ENCODE peak calls at places on chromosome 18, in nine cellular contexts. Q, T, R, L, Y, F, K, U and X are unnamed samples.

GRCh38 chr18:37674570-37674969 is 109.0 kb upstream of the CELF4 start:
- DNase-seq in R (no peak), L (no peak), T (no peak), Y (no peak), Q (no peak), U (peak), K (no peak), F (no peak), X (no peak)

GRCh38 chr18:47912343-47912742 is 18.1 kb downstream of the SMAD2 start:
- DNase-seq in U (peak), K (no peak), Y (no peak), F (no peak), R (peak), L (peak), T (no peak), Q (no peak), X (no peak)

GRCh38 chr18:29883114-29883513 is 1159.4 kb downstream of the DSC3 start:
- DNase-seq in L (no peak), Y (no peak), F (no peak), U (no peak), T (no peak), K (no peak), R (no peak), Q (no peak), X (no peak)

GRCh38 chr18:6504605-6505510 is 90.1 kb upstream of the L3MBTL4 start:
- DNase-seq in U (no peak), K (no peak), Y (no peak), R (no peak), F (no peak), T (no peak), Q (no peak), L (no peak), X (no peak)

GRCh38 chr18:58385472-58385871 is 243.4 kb downstream of the ALPK2 start:
- DNase-seq in Q (no peak), R (no peak), U (no peak), F (no peak), T (no peak), L (peak), Y (no peak), K (no peak), X (no peak)

GRCh38 chr18:63119647-63120046 is 199.9 kb downstream of the BCL2 start:
- DNase-seq in T (peak), Q (peak), Y (no peak), R (peak), U (peak), K (peak), L (peak), F (no peak), X (no peak)

GRCh38 chr18:58235001-58235436 is 191.0 kb downstream of the NEDD4L start:
- DNase-seq in K (no peak), Y (no peak), T (no peak), R (no peak), L (peak), F (no peak), U (no peak), Q (no peak), X (no peak)

GRCh38 chr18:26721876-26722581 is 143.5 kb downstream of the AQP4 start:
- DNase-seq in U (no peak), F (no peak), Q (no peak), T (no peak), R (no peak), L (no peak), Y (no peak), K (no peak), X (no peak)

GRCh38 chr18:5546660-5547059 is 2.9 kb upstream of the EPB41L3 start:
- DNase-seq in U (peak), Q (peak), T (peak), R (peak), K (no peak), Y (no peak), F (no peak), L (peak), X (no peak)

GRCh38 chr18:7741640-7742039 is 174.5 kb downstream of the PTPRM start:
- DNase-seq in Q (no peak), U (no peak), T (no peak), L (no peak), R (no peak), K (no peak), F (no peak), Y (no peak), X (no peak)

GRCh38 chr18:36330435-36331049 is 33.0 kb downstream of the FHOD3 start:
- DNase-seq in F (no peak), L (no peak), Q (no peak), R (peak), U (peak), Y (no peak), K (no peak), T (no peak), X (no peak)

GRCh38 chr18:26008096-26008495 is 82.3 kb downstream of the SS18 start:
- DNase-seq in T (no peak), Q (no peak), K (no peak), L (no peak), Y (no peak), U (peak), F (no peak), R (no peak), X (no peak)

GRCh38 chr18:62436636-62437519 is 85.9 kb upstream of the ZCCHC2 start:
- DNase-seq in L (peak), U (peak), K (no peak), F (no peak), Y (no peak), R (peak), Q (no peak), T (peak), X (no peak)

GRCh38 chr18:51957001-51957400 is 383.0 kb upstream of the DCC start:
- DNase-seq in F (no peak), U (no peak), Y (no peak), K (no peak), R (no peak), T (no peak), L (no peak), Q (peak), X (no peak)

GRCh38 chr18:12255626-12256026 is 1.5 kb downstream of the CIDEA start:
- DNase-seq in U (peak), F (no peak), Q (peak), K (no peak), R (peak), Y (no peak), L (no peak), T (no peak), X (no peak)

GRCh38 chr18:23810396-23810795 is 121.1 kb downstream of the LAMA3 start:
- DNase-seq in F (no peak), T (no peak), K (no peak), L (no peak), R (no peak), Q (no peak), Y (peak), U (no peak), X (no peak)

GRCh38 chr18:32286749-32287148 is 96.9 kb downstream of the MEP1B start:
- DNase-seq in Q (no peak), K (no peak), L (no peak), U (no peak), F (no peak), Y (no peak), T (no peak), R (no peak), X (no peak)

GRCh38 chr18:78652001-78652545 is 327.5 kb upstream of the SALL3 start:
- DNase-seq in F (no peak), K (no peak), Y (no peak), U (no peak), L (no peak), Q (no peak), T (no peak), R (no peak), X (no peak)

GRCh38 chr18:31716362-31716761 is 32.0 kb upstream of the B4GALT6 start:
- DNase-seq in F (no peak), Y (no peak), R (no peak), K (no peak), U (no peak), L (no peak), T (no peak), Q (no peak), X (no peak)

GRCh38 chr18:56982756-56983155 is 164.1 kb upstream of the BOD1L2 start:
- DNase-seq in T (no peak), L (peak), K (no peak), Q (no peak), Y (no peak), F (no peak), R (no peak), U (no peak), X (no peak)

GRCh38 chr18:7740815-7741214 is 173.7 kb downstream of the PTPRM start:
- DNase-seq in F (no peak), Q (peak), T (no peak), K (no peak), U (no peak), R (no peak), L (no peak), Y (no peak), X (no peak)

GRCh38 chr18:29188760-29189159 is 1011.8 kb upstream of the CDH2 start:
- DNase-seq in U (peak), Q (no peak), L (no peak), R (peak), K (no peak), Y (no peak), T (no peak), F (no peak), X (no peak)

GRCh38 chr18:26549486-26550435 is 1.4 kb upstream of the KCTD1 start:
- DNase-seq in Y (no peak), U (peak), K (peak), F (peak), R (peak), Q (peak), T (peak), L (no peak), X (no peak)

GRCh38 chr18:27954226-27954625 is 222.7 kb downstream of the CDH2 start:
- DNase-seq in T (peak), K (no peak), F (no peak), U (peak), Q (no peak), L (no peak), Y (no peak), R (peak), X (no peak)

GRCh38 chr18:56124186-56124585 is 514.2 kb downstream of the TXNL1 start:
- DNase-seq in L (no peak), F (no peak), Q (no peak), K (no peak), R (peak), U (peak), T (peak), Y (no peak), X (no peak)